ENCODE peak calls at places on chromosomes 3 and 15, in seven cellular contexts. F, H, I, Y, J, L and A are unnamed samples.

GRCh38 chr3:184261270-184262165 is at the start of gene CAMK2N2:
- DNase-seq in F (peak; percentile 83), H (peak; percentile 85), I (no peak), Y (peak; percentile 77), J (peak; percentile 60), L (peak; percentile 33), A (peak; percentile 77)

GRCh38 chr3:159559771-159560170 is 428.9 kb upstream of the IL12A start:
- DNase-seq in F (no peak), H (no peak), I (no peak), Y (no peak), J (peak; percentile 25), L (no peak), A (no peak)

GRCh38 chr3:188421151-188421821 is 267.3 kb downstream of the LPP start:
- DNase-seq in F (no peak), H (no peak), I (no peak), Y (no peak), J (peak; percentile 90), L (peak; percentile 29), A (no peak)

GRCh38 chr3:21705769-21706168 is 45.2 kb downstream of the ZNF385D start:
- DNase-seq in F (no peak), H (peak; percentile 89), I (no peak), Y (peak; percentile 68), J (peak; percentile 90), L (no peak), A (peak; percentile 54)

GRCh38 chr3:149004622-149005021 is 13.3 kb downstream of the GYG1 start:
- DNase-seq in F (no peak), H (no peak), I (no peak), Y (peak; percentile 44), J (peak; percentile 36), L (no peak), A (no peak)

GRCh38 chr15:33656090-33656670 is 312.1 kb upstream of the CHRM5 start:
- DNase-seq in F (no peak), H (no peak), I (no peak), Y (no peak), J (no peak), L (no peak), A (no peak)

GRCh38 chr3:197613187-197613586 is 57.4 kb upstream of the BDH1 start:
- DNase-seq in F (no peak), H (no peak), I (no peak), Y (no peak), J (no peak), L (no peak), A (no peak)

GRCh38 chr3:192928016-192928415 is 10.4 kb upstream of the MB21D2 start:
- DNase-seq in F (no peak), H (no peak), I (no peak), Y (no peak), J (no peak), L (no peak), A (no peak)

GRCh38 chr15:74789171-74789627 is 7.3 kb downstream of the CSK start:
- DNase-seq in F (no peak), H (no peak), I (no peak), Y (no peak), J (no peak), L (peak; percentile 72), A (no peak)

GRCh38 chr15:39925112-39925830 is 5.2 kb upstream of the GPR176 start:
- DNase-seq in F (no peak), H (no peak), I (no peak), Y (no peak), J (peak; percentile 59), L (no peak), A (no peak)

GRCh38 chr3:30672959-30673358 is 66.6 kb downstream of the TGFBR2 start:
- DNase-seq in F (no peak), H (no peak), I (no peak), Y (no peak), J (peak; percentile 48), L (no peak), A (no peak)

GRCh38 chr3:51559266-51559907 is 20.9 kb downstream of the RAD54L2 start:
- DNase-seq in F (no peak), H (no peak), I (no peak), Y (peak; percentile 43), J (peak; percentile 66), L (no peak), A (peak; percentile 33)

GRCh38 chr3:141659821-141660597 is 78.1 kb upstream of the RNF7 start:
- DNase-seq in F (peak; percentile 47), H (peak; percentile 91), I (no peak), Y (peak; percentile 84), J (peak; percentile 56), L (no peak), A (peak; percentile 85)

GRCh38 chr15:75723847-75724660 is 11.4 kb upstream of the CSPG4 start:
- DNase-seq in F (peak; percentile 97), H (peak; percentile 96), I (no peak), Y (peak; percentile 66), J (peak; percentile 90), L (no peak), A (peak; percentile 91)

GRCh38 chr3:136498919-136499447 is 248.8 kb downstream of the PCCB start:
- DNase-seq in F (no peak), H (no peak), I (no peak), Y (no peak), J (no peak), L (no peak), A (no peak)

GRCh38 chr15:70562906-70563305 is 200.5 kb downstream of the UACA start:
- DNase-seq in F (no peak), H (no peak), I (no peak), Y (no peak), J (no peak), L (no peak), A (no peak)

GRCh38 chr15:31398677-31399260 is 72.1 kb downstream of the KLF13 start:
- DNase-seq in F (no peak), H (no peak), I (no peak), Y (no peak), J (no peak), L (no peak), A (no peak)

GRCh38 chr3:33218072-33218445 is 551 bp downstream of the SUSD5 start:
- DNase-seq in F (no peak), H (no peak), I (no peak), Y (no peak), J (peak; percentile 24), L (no peak), A (no peak)

GRCh38 chr15:78157203-78157602 is 8.0 kb downstream of the IDH3A start:
- DNase-seq in F (no peak), H (no peak), I (no peak), Y (no peak), J (no peak), L (no peak), A (no peak)

GRCh38 chr3:112814256-112814655 is 32.4 kb downstream of the CD200R1L start:
- DNase-seq in F (peak; percentile 33), H (no peak), I (no peak), Y (no peak), J (peak; percentile 82), L (peak; percentile 28), A (no peak)

GRCh38 chr3:114079761-114080160 is 23.2 kb downstream of the QTRT2 start:
- DNase-seq in F (no peak), H (no peak), I (no peak), Y (no peak), J (peak; percentile 40), L (no peak), A (no peak)

GRCh38 chr3:184230081-184230602 is 757 bp downstream of the VWA5B2 start:
- DNase-seq in F (no peak), H (no peak), I (no peak), Y (no peak), J (no peak), L (no peak), A (no peak)

DNA sequence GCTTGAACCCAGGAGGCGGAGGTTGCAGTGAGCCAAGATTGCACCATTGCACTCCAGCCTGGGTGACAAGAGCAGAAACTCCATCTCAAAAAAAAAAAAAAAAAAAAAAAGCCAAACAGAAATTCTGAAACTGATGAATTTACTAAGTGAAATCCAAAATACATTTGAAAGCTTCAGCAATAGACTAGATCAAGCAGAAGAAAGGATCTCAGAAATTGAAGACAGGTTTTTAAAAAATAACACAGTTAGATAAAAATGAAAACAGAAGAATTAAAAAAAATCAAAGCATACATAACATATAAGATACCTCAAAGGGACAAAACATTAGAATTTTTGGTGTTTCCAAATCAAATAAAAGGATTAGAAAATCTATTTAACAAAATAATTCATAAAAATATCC is 114.4 kb downstream of the TP63 start:
- DNase-seq in F (no peak), H (no peak), I (no peak), Y (no peak), J (no peak), L (peak; percentile 5), A (no peak)
- H3K9me3 ChIP-seq in F (peaks cover 24% of the 10 kb centered on the region), H (peaks cover 3% of the 10 kb centered on the region), I (peaks cover 16% of the 10 kb centered on the region), Y (peaks cover 16% of the 10 kb centered on the region), J (no peaks in the 10 kb centered on the region), L (no peaks in the 10 kb centered on the region), A (peaks cover 44% of the 10 kb centered on the region)

DNA sequence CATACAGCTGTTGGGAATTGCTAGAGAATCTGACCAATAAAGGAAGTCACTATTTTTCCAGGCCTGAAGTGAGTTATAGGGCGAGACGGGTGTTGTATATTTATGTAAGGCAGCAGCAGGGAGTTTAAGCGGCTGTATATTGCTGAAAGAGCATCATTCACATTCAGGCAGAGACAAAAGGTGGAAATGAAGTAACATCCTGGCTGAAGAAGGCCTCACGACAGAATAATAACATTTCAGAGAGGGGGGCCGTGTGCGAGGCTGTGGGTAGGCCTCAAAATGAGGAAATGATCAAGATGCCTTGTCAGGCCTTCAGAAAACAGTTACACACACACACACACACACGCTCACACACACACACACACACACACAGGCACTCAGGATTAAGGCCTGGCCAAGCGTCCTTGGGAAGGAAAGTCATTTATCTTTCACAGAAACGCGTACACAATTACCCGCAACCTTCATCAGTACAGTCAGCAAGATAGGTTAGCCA is 964.8 kb upstream of the NR2F2 start:
- DNase-seq in F (no peak), H (no peak), I (no peak), Y (peak; percentile 17), J (peak; percentile 50), L (no peak), A (peak; percentile 60)
- H3K9me3 ChIP-seq in F (peaks cover 5% of the 10 kb centered on the region), H (peaks cover 4% of the 10 kb centered on the region), I (peaks cover 21% of the 10 kb centered on the region), Y (no peaks in the 10 kb centered on the region), J (no peaks in the 10 kb centered on the region), L (no peaks in the 10 kb centered on the region), A (peaks cover 15% of the 10 kb centered on the region)

DNA sequence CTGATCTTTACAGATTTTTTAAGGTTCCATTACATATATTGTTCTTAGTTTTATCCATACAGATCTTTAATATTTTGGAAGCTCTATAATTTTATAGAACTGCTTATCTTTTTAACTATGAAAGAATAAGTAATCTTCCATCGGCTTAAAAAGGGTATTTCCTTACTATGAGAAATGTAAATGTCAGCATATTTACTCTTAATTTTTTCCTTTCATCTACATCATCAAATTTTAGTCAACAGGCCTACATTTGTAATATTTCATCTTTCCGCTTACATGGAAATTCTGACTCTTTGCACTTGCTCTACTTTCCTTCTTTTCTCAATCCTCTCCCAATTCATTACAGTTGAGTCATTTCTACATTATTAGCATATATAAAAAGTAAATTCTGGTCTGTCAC is 111.3 kb upstream of the GOLGA6L6 start:
- DNase-seq in F (no peak), H (no peak), I (no peak), Y (no peak), J (no peak), L (no peak), A (no peak)
- H3K9me3 ChIP-seq in F (peaks cover 10% of the 10 kb centered on the region), H (no peaks in the 10 kb centered on the region), I (no peaks in the 10 kb centered on the region), Y (no peaks in the 10 kb centered on the region), J (no peaks in the 10 kb centered on the region), L (no peaks in the 10 kb centered on the region), A (no peaks in the 10 kb centered on the region)

GRCh38 chr3:31948255-31948654 is 32.8 kb downstream of the OSBPL10 start:
- DNase-seq in F (no peak), H (no peak), I (no peak), Y (no peak), J (no peak), L (peak; percentile 60), A (no peak)
- H3K9me3 ChIP-seq in F (peaks cover 10% of the 10 kb centered on the region), H (no peaks in the 10 kb centered on the region), I (no peaks in the 10 kb centered on the region), Y (no peaks in the 10 kb centered on the region), J (no peaks in the 10 kb centered on the region), L (peaks cover 18% of the 10 kb centered on the region), A (peaks cover 11% of the 10 kb centered on the region)